ENCODE peak calls at places on chromosomes 1 and 21, in eight cellular contexts. W, F, E, I, Q, J, D and U are unnamed samples.

GRCh38 chr1:25695991-25696330 is 79.4 kb downstream of the MAN1C1 start:
- DNase-seq in W (no peak), F (no peak), E (no peak), I (no peak), Q (no peak), J (peak; percentile 49), D (peak; percentile 95), U (peak; percentile 6)

GRCh38 chr1:231172411-231172810 is 10.6 kb downstream of the TRIM67 start:
- DNase-seq in W (no peak), F (no peak), E (no peak), I (no peak), Q (no peak), J (no peak), D (no peak), U (no peak)

GRCh38 chr1:8116892-8117262 is 90.8 kb upstream of the ERRFI1 start:
- DNase-seq in W (no peak), F (no peak), E (no peak), I (no peak), Q (no peak), J (peak; percentile 73), D (peak; percentile 85), U (no peak)

GRCh38 chr1:80846966-80847365 is 953.8 kb upstream of the ADGRL2 start:
- DNase-seq in W (no peak), F (no peak), E (no peak), I (no peak), Q (no peak), J (no peak), D (no peak), U (no peak)

GRCh38 chr1:244603498-244603897 is 49.4 kb upstream of the DESI2 start:
- DNase-seq in W (peak; percentile 12), F (peak; percentile 20), E (peak; percentile 38), I (no peak), Q (no peak), J (no peak), D (peak; percentile 60), U (peak; percentile 31)

GRCh38 chr1:229243638-229244037 is 27.3 kb upstream of the RAB4A start:
- DNase-seq in W (no peak), F (no peak), E (no peak), I (no peak), Q (no peak), J (no peak), D (no peak), U (no peak)

GRCh38 chr1:207867136-207868081 is 43.5 kb downstream of the CD34 start:
- DNase-seq in W (no peak), F (peak; percentile 32), E (peak; percentile 44), I (peak; percentile 89), Q (no peak), J (peak; percentile 65), D (no peak), U (peak; percentile 31)

GRCh38 chr1:228972576-228972975 is 237.3 kb downstream of the RHOU start:
- DNase-seq in W (peak; percentile 23), F (no peak), E (no peak), I (no peak), Q (no peak), J (no peak), D (no peak), U (no peak)

GRCh38 chr21:33578214-33578613 is 10.3 kb downstream of the DONSON start:
- DNase-seq in W (no peak), F (no peak), E (no peak), I (no peak), Q (no peak), J (no peak), D (peak; percentile 17), U (no peak)

GRCh38 chr21:14968821-14969220 is 96.0 kb downstream of the NRIP1 start:
- DNase-seq in W (no peak), F (no peak), E (no peak), I (no peak), Q (no peak), J (no peak), D (peak; percentile 31), U (no peak)

GRCh38 chr21:42768324-42769121 is 110.8 kb downstream of the WDR4 start:
- DNase-seq in W (no peak), F (no peak), E (no peak), I (peak; percentile 37), Q (no peak), J (no peak), D (no peak), U (no peak)

GRCh38 chr1:110783292-110783918 is 89.5 kb upstream of the CD53 start:
- DNase-seq in W (peak; percentile 61), F (peak; percentile 69), E (peak; percentile 68), I (no peak), Q (peak; percentile 23), J (no peak), D (peak; percentile 64), U (peak; percentile 72)

GRCh38 chr1:237672748-237673147 is 218.0 kb downstream of the ZP4 start:
- DNase-seq in W (peak; percentile 12), F (no peak), E (no peak), I (no peak), Q (no peak), J (no peak), D (no peak), U (no peak)
- TF ChIP-seq CTCF in W (no peak), F (no peak), E (no peak), I (no peak), Q (no peak), J (no peak), D (no peak), U (peak; percentile 15)

GRCh38 chr1:30716646-30717045 is 6.7 kb downstream of the MATN1 start:
- DNase-seq in W (no peak), F (no peak), E (no peak), I (no peak), Q (no peak), J (no peak), D (no peak), U (no peak)
- TF ChIP-seq CTCF in W (no peak), F (no peak), E (no peak), I (no peak), Q (no peak), J (no peak), D (no peak), U (no peak)

GRCh38 chr1:32201011-32201855 is 838 bp downstream of the CCDC28B start:
- DNase-seq in W (no peak), F (peak; percentile 83), E (peak; percentile 86), I (peak; percentile 78), Q (peak; percentile 61), J (peak; percentile 58), D (peak; percentile 60), U (peak; percentile 80)

GRCh38 chr1:32208463-32208862 is 426 bp upstream of the DCDC2B start:
- DNase-seq in W (no peak), F (no peak), E (no peak), I (no peak), Q (no peak), J (no peak), D (no peak), U (no peak)

GRCh38 chr1:32208891-32209309 is at the start of gene DCDC2B:
- DNase-seq in W (peak; percentile 14), F (no peak), E (no peak), I (no peak), Q (no peak), J (peak; percentile 42), D (peak; percentile 51), U (no peak)

GRCh38 chr1:32205401-32206370 is at the start of gene IQCC:
- DNase-seq in W (peak; percentile 82), F (peak; percentile 90), E (peak; percentile 96), I (peak; percentile 96), Q (peak; percentile 94), J (peak; percentile 76), D (peak; percentile 80), U (peak; percentile 95)

GRCh38 chr1:32204943-32205361 is 519 bp upstream of the IQCC start:
- DNase-seq in W (no peak), F (no peak), E (no peak), I (peak; percentile 77), Q (peak; percentile 35), J (no peak), D (no peak), U (no peak)
- TF ChIP-seq CTCF in W (no peak), F (no peak), E (no peak), I (no peak), Q (no peak), J (no peak), D (no peak), U (no peak)

DNA sequence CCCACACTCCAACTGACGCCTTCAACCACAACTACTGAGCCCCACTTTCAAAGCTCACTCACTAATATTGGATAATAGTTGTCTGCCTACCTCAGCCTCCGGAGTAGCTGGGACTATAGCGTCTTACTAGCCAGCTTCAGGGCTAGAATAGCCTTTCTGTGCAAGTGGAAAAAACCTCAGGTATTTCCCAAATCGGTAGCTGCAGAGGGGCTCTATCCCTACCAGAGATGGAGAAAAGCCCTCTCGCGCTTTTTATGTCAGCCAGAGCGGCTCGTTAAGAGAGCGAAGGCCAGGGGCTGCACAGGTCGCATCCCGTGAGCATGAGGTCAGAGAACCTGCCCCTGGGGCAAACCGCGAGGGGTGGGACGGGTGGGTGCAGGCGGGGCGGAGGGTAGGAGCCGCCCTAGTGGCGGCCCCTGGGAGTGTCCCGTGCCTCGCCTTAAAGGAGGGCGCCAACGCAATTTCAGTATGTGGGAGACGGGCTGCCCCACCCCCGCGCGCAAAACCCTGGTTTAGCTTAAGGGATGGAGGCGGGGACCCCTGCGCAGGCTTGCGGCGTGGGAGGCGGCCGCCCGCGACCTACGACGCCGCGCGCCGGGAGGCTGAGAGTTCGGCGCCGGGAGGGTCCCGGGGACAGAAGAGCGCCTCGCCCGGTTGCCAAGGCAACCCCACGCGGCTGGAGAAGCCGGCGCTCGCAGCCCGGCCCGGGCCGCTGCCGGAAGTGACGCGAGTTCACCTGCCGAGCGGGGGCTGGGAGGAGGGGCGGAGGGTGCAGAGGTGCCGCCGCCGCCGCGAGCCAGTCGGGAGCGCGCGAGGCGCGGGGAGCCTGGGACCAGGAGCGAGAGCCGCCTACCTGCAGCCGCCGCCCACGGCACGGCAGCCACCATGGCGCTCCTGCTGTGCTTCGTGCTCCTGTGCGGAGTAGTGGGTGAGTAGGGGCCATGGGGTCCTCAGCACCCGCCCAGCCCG is at the start of gene CXADR:
- DNase-seq in W (no peak), F (peak; percentile 86), E (peak; percentile 89), I (peak; percentile 94), Q (peak; percentile 90), J (no peak), D (peak; percentile 42), U (peak; percentile 79)
- TF ChIP-seq CTCF in W (peak; percentile 14), F (peak; percentile 16), E (no peak), I (peak; percentile 67), Q (peak; percentile 79), J (no peak), D (peak; percentile 39), U (peak; percentile 28)

DNA sequence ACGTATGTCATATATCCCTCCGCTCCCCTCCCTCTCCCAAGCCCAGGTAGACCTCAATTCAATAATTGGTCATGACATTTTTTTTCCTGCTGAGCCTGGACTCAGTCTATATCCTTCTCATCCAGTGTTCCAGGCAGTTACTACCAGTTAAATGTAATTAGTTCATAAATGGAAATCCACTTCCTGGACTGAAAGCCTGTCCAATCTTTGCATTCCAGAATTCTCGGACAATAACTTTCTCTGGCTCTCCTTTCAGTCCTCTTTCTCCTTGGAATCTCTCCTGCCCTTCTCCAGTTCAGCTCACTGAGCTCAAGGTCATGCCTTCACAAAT is 34.7 kb downstream of the VWA5B1 start:
- DNase-seq in W (no peak), F (no peak), E (no peak), I (no peak), Q (no peak), J (no peak), D (no peak), U (no peak)
- TF ChIP-seq CTCF in W (no peak), F (no peak), E (no peak), I (no peak), Q (no peak), J (no peak), D (no peak), U (no peak)

DNA sequence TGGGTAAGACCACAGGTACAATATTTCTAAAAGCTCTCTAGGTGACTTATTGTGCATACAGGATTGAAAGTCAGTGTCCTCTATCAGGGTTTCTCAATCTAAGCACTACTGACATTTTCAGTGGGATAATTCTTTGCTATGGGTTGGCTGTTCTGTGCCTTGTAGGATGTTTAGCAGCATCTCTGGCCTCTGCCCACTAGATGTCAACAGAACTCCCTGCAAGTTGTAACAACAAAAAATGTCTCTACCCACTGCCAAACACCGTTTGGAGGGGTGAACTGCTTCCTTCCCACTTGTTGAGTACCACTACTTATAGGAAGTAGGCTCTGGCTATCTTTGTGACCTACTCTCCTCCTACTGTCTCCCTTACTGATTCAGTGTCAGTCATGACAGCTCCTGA is 90.1 kb upstream of the ZRANB2 start:
- DNase-seq in W (no peak), F (no peak), E (no peak), I (no peak), Q (no peak), J (no peak), D (no peak), U (no peak)
- TF ChIP-seq CTCF in W (no peak), F (no peak), E (no peak), I (no peak), Q (peak; percentile 7), J (no peak), D (peak; percentile 2), U (no peak)